ENCODE peak calls at places on chromosome 20, in five cellular contexts. Y, L, V, X and Q are unnamed samples.

GRCh38 chr20:38631155-38632022 is 29.8 kb downstream of the ARHGAP40 start:
- DNase-seq in Y (no peak), L (no peak), X (no peak), V (no peak), Q (no peak)

GRCh38 chr20:6489361-6490154 is 277.9 kb upstream of the BMP2 start:
- DNase-seq in L (no peak), X (no peak), V (peak; percentile 97), Y (no peak), Q (no peak)

GRCh38 chr20:1185781-1186334 is 1.1 kb upstream of the TMEM74B start:
- DNase-seq in L (no peak), V (peak; percentile 71), Y (no peak), X (peak; percentile 26), Q (no peak)

GRCh38 chr20:50521221-50521642 is 11.0 kb downstream of the PTPN1 start:
- DNase-seq in X (no peak), L (no peak), V (no peak), Y (peak; percentile 1), Q (no peak)

GRCh38 chr20:10710995-10711775 is 37.4 kb upstream of the JAG1 start:
- DNase-seq in X (peak; percentile 32), Y (no peak), V (peak; percentile 55), L (no peak), Q (no peak)

GRCh38 chr20:3199976-3200755 is 4.3 kb downstream of the DDRGK1 start:
- DNase-seq in Y (no peak), L (no peak), V (no peak), X (no peak), Q (no peak)

GRCh38 chr20:4894981-4895381 is 106.3 kb downstream of the SLC23A2 start:
- DNase-seq in L (no peak), X (no peak), Y (no peak), V (no peak), Q (no peak)

GRCh38 chr20:3040086-3040485 is 3.3 kb upstream of the GNRH2 start:
- DNase-seq in V (no peak), X (no peak), Y (no peak), L (no peak), Q (no peak)

GRCh38 chr20:13139459-13140150 is 81.5 kb upstream of the ISM1 start:
- DNase-seq in X (no peak), Y (no peak), V (no peak), L (no peak), Q (no peak)

GRCh38 chr20:9889270-9889981 is 50.5 kb upstream of the PAK5 start:
- DNase-seq in X (no peak), V (no peak), Y (no peak), L (no peak), Q (no peak)

GRCh38 chr20:50130346-50130703 is 17.4 kb upstream of the UBE2V1 start:
- DNase-seq in L (no peak), X (peak; percentile 33), Y (no peak), V (no peak), Q (no peak)

GRCh38 chr20:32965581-32966373 is 38.5 kb downstream of the SUN5 start:
- DNase-seq in L (no peak), V (no peak), Y (peak; percentile 15), X (no peak), Q (no peak)

GRCh38 chr20:52269327-52269726 is 77.7 kb upstream of the ZFP64 start:
- DNase-seq in L (no peak), X (no peak), Y (no peak), V (no peak), Q (no peak)

GRCh38 chr20:40331699-40332098 is 357.3 kb downstream of the MAFB start:
- DNase-seq in Y (no peak), L (no peak), V (no peak), X (no peak), Q (no peak)

GRCh38 chr20:41138527-41139226 is 1.3 kb downstream of the PLCG1 start:
- DNase-seq in Y (no peak), X (peak; percentile 12), V (no peak), L (no peak), Q (no peak)

GRCh38 chr20:19304389-19304788 is 91.9 kb downstream of the SLC24A3 start:
- DNase-seq in L (no peak), Y (no peak), X (no peak), V (no peak), Q (no peak)

GRCh38 chr20:50645253-50646068 is 45.9 kb downstream of the RIPOR3 start:
- DNase-seq in Y (peak; percentile 93), L (peak; percentile 67), V (peak; percentile 99), X (peak; percentile 100), Q (peak; percentile 80)

GRCh38 chr20:4740774-4741431 is 19.2 kb downstream of the PRND start:
- DNase-seq in L (no peak), X (peak; percentile 38), Y (no peak), V (peak; percentile 68), Q (no peak)

GRCh38 chr20:54680872-54681297 is 205.5 kb downstream of the DOK5 start:
- DNase-seq in X (peak; percentile 35), V (peak; percentile 75), L (no peak), Y (no peak), Q (peak; percentile 33)

GRCh38 chr20:58892126-58892931 is 39.8 kb downstream of the GNAS start:
- DNase-seq in X (peak; percentile 50), V (peak; percentile 66), L (peak; percentile 80), Y (peak; percentile 67), Q (no peak)

GRCh38 chr20:17972121-17972520 is 3.3 kb downstream of the MGME1 start:
- DNase-seq in Y (no peak), X (peak; percentile 42), L (no peak), V (peak; percentile 25), Q (no peak)

GRCh38 chr20:31860431-31861345 is 9.6 kb downstream of the DUSP15 start:
- DNase-seq in L (no peak), V (peak; percentile 61), X (no peak), Y (no peak), Q (no peak)

GRCh38 chr20:31862157-31862470 is 8.2 kb downstream of the DUSP15 start:
- DNase-seq in Y (no peak), L (no peak), V (no peak), X (no peak), Q (no peak)

GRCh38 chr20:31859998-31860380 is 10.3 kb downstream of the DUSP15 start:
- DNase-seq in L (no peak), X (no peak), Y (no peak), V (no peak), Q (no peak)

GRCh38 chr20:31862506-31862905 is 7.8 kb downstream of the DUSP15 start:
- DNase-seq in V (no peak), X (no peak), Y (no peak), L (no peak), Q (no peak)

GRCh38 chr20:31861346-31862156 is 8.8 kb downstream of the DUSP15 start:
- DNase-seq in L (no peak), V (peak; percentile 53), X (peak; percentile 36), Y (no peak), Q (no peak)
- TF ChIP-seq CTCF in L (no peak), V (no peak), X (no peak), Y (no peak), Q (no peak)

DNA sequence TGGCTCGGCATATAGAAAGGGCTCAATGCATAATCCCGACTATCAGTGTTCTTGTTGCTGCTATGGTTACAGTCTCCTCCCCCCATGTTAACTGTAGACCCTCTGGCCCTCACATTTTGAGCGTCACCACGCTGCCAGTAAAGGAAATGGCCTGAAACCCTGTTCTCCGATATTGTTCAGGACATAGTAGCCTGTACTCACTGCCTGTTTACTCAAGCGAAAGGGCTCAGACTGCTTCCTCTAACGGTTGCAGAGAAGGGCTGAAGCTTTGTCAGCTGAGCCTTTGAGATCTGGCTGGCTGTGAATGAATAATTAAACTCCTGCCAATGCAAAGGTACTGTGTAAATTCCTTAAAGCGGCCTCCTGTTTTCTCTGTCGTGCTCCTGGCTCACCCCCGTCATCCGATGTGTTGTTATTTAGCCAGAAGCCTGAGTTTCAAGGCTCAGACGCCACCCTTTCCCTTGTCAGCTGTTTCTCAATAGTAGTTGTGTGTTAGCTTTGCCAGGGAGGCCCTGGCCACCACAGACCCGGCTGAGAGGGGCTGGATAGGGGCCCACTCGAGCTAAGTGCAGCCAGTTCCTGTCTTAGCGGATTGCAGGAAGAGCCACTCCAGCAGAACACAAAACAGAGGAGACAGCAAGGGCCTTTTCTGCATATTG is 31.2 kb upstream of the RALGAPA2 start:
- DNase-seq in V (no peak), Y (peak; percentile 21), X (no peak), L (peak; percentile 54), Q (peak; percentile 0)
- H3K27ac ChIP-seq in V (no peak overlapping the region), Y (peak overlapping the region; percentile 86), X (no peak overlapping the region), L (peak overlapping the region; percentile 90), Q (no peak overlapping the region)

GRCh38 chr20:21516861-21517565 is 3.1 kb upstream of the NKX2-2 start:
- DNase-seq in V (no peak), Y (no peak), L (no peak), X (no peak), Q (no peak)

GRCh38 chr20:21514553-21515251 is 838 bp upstream of the NKX2-2 start:
- DNase-seq in Y (no peak), X (no peak), V (no peak), L (no peak), Q (no peak)

GRCh38 chr20:21515300-21516179 is 1.7 kb upstream of the NKX2-2 start:
- DNase-seq in X (no peak), V (no peak), Y (no peak), L (no peak), Q (no peak)

GRCh38 chr20:21517566-21518277 is 3.9 kb upstream of the NKX2-2 start:
- DNase-seq in V (no peak), X (no peak), L (no peak), Y (no peak), Q (no peak)

DNA sequence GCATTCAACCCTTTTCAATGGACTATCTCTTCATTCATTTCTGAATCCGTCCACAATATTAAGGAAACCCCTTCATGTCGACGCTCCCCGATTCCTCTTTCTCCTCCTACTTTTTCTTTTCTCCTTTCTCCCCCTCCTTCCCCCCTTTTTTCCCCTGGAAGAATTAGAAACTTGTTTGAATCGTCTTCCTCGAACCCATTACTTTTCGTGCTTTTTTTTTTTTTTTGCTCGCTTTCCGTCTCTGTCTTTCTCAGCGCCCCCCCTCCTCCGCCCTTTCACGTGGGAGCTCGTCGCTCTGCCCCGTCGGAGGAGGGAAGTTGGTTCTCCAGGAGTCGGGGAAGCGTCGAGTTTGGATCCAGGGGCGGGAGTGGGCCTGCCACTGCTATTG is 2.3 kb upstream of the NKX2-2 start:
- DNase-seq in L (no peak), Y (no peak), V (no peak), X (no peak), Q (no peak)
- H3K4me1 ChIP-seq in L (peaks cover 35% of the 10 kb centered on the region), Y (no peaks in the 10 kb centered on the region), V (peaks cover 8% of the 10 kb centered on the region), X (peaks cover 3% of the 10 kb centered on the region), Q (no peaks in the 10 kb centered on the region)

DNA sequence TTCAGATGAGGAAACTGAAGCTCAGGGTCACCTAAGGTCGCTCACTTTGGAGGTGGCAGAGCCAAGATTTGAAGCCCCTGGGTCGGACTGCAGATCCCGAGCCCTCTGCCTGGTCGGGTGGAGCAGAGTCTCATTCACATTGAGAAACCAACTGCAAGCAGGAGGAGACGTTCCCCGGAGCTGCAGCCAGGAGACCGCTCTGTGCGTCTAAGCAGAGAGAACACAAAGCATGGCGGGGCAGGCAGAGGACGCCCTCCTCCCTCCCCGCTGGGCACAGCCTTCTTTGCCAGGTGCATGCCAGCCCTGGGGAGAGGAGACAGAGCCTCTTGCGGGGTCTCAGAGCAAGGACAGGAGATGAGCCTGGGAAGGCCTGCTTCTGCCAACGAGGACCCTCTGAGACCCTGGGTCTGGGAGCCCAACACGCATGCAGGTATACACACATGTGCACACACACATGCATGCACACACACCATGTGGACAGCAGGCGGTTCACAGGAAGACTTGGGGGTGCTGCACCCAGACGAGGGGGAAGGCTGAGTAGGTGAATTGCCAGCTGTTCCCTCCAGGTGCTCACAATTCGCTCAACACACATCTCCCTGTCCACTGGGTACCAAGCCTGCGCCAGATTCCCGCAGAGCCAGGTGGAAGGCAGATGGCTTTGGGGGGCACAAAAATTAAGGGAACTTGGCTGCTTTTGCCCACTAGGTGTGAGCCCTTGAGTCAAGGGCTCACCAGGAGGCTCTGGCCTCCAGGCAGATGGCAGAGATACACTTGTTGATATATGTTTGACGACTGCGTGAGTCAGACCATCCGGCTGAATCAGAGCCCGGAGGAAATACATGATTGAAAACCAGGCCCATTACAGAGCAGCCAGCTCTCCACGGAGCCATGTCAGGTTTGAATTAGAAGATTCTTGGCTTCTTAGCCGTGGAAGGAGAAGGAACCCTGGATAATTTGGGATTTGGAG is 5.5 kb upstream of the NTSR1 start:
- DNase-seq in Y (no peak), X (peak; percentile 94), V (peak; percentile 98), L (no peak), Q (peak; percentile 89)
- TF ChIP-seq CTCF in Y (no peak), X (peak; percentile 64), V (peak; percentile 77), L (no peak), Q (peak; percentile 84)